ENCODE peak calls at places on chromosomes 6 and 20, in seven cellular contexts. S, N, H, Z, P, G and R are unnamed samples.

GRCh38 chr6:3438190-3439167 is 18.4 kb downstream of the SLC22A23 start:
- DNase-seq in H (peak), Z (no peak), N (no peak), G (peak), P (no peak), S (no peak), R (no peak)

GRCh38 chr6:20856681-20857288 is 322.5 kb downstream of the CDKAL1 start:
- DNase-seq in G (no peak), P (no peak), H (no peak), N (no peak), S (no peak), Z (no peak), R (no peak)

GRCh38 chr6:55212147-55212546 is 37.8 kb downstream of the HCRTR2 start:
- DNase-seq in P (no peak), Z (no peak), S (no peak), N (no peak), H (no peak), G (no peak), R (no peak)

GRCh38 chr6:97958143-97958542 is 675.1 kb upstream of the MMS22L start:
- DNase-seq in G (no peak), Z (peak), N (no peak), H (no peak), P (no peak), S (no peak), R (no peak)

GRCh38 chr6:49341869-49342268 is 121.2 kb downstream of the MMUT start:
- DNase-seq in H (no peak), Z (no peak), S (no peak), P (no peak), G (no peak), N (no peak), R (no peak)

GRCh38 chr6:162238675-162239074 is 488.9 kb downstream of the PRKN start:
- DNase-seq in Z (no peak), S (no peak), G (no peak), P (no peak), N (no peak), H (no peak), R (no peak)

GRCh38 chr6:72564231-72564630 is 57.6 kb upstream of the KCNQ5 start:
- DNase-seq in H (no peak), N (no peak), Z (no peak), G (no peak), S (no peak), P (no peak), R (no peak)

GRCh38 chr6:80932364-80932763 is 820.1 kb downstream of the TENT5A start:
- DNase-seq in G (peak), Z (no peak), N (no peak), H (no peak), S (no peak), P (no peak), R (no peak)

GRCh38 chr6:6834356-6835342 is 246.1 kb downstream of the LY86 start:
- DNase-seq in Z (no peak), H (no peak), S (no peak), N (no peak), G (peak), P (no peak), R (no peak)

GRCh38 chr6:52009736-52010135 is 77.7 kb downstream of the PKHD1 start:
- DNase-seq in N (no peak), G (no peak), S (no peak), Z (no peak), H (no peak), P (no peak), R (no peak)

GRCh38 chr6:166514196-166514595 is 72.3 kb downstream of the RAMACL start:
- DNase-seq in Z (no peak), S (no peak), H (no peak), N (no peak), P (no peak), G (no peak), R (no peak)

GRCh38 chr6:90350689-90351554 is 54.3 kb upstream of the BACH2 start:
- DNase-seq in S (no peak), G (no peak), P (no peak), Z (no peak), N (no peak), H (no peak), R (no peak)

GRCh38 chr6:138001750-138002349 is 105.4 kb downstream of the PERP start:
- DNase-seq in Z (no peak), G (peak), S (peak), H (peak), N (peak), P (peak), R (peak)

GRCh38 chr6:110550353-110550752 is 73.9 kb upstream of the SLC22A16 start:
- DNase-seq in S (no peak), N (no peak), Z (no peak), G (no peak), P (no peak), H (no peak), R (no peak)

GRCh38 chr6:158718431-158719126 is 68.7 kb downstream of the SYTL3 start:
- DNase-seq in S (no peak), P (no peak), N (no peak), G (no peak), Z (no peak), H (peak), R (no peak)

GRCh38 chr6:3775386-3775785 is 23.9 kb upstream of the PXDC1 start:
- DNase-seq in P (no peak), H (no peak), N (no peak), S (no peak), G (no peak), Z (no peak), R (no peak)

GRCh38 chr6:52286798-52287432 is 2.4 kb upstream of the MCM3 start:
- DNase-seq in N (peak), S (peak), Z (no peak), G (peak), H (peak), P (peak), R (peak)

GRCh38 chr6:16200231-16200941 is 38.0 kb upstream of the GMPR start:
- DNase-seq in Z (no peak), N (no peak), G (no peak), H (no peak), P (no peak), S (no peak), R (no peak)

GRCh38 chr6:156775717-156776116 is 1.5 kb upstream of the ARID1B start:
- DNase-seq in G (peak), N (no peak), S (no peak), H (no peak), P (no peak), Z (no peak), R (no peak)

GRCh38 chr20:571754-572331 is 28.3 kb upstream of the CSNK2A1 start:
- DNase-seq in P (no peak), G (peak), S (no peak), N (peak), H (peak), Z (peak), R (no peak)

GRCh38 chr20:25226433-25227316 is 21.2 kb upstream of the PYGB start:
- DNase-seq in N (no peak), Z (peak), P (no peak), H (no peak), S (no peak), G (no peak), R (no peak)

GRCh38 chr20:20343886-20344381 is 24.0 kb upstream of the INSM1 start:
- DNase-seq in N (no peak), Z (no peak), P (no peak), S (no peak), G (no peak), H (no peak), R (no peak)

GRCh38 chr20:51586005-51586440 is 43.5 kb upstream of the NFATC2 start:
- DNase-seq in S (no peak), G (peak), Z (no peak), H (no peak), P (no peak), N (no peak), R (no peak)

GRCh38 chr6:141133836-141134235 is 998.9 kb upstream of the GJE1 start:
- DNase-seq in N (no peak), H (no peak), P (no peak), S (no peak), Z (no peak), G (no peak), R (no peak)

GRCh38 chr20:63082308-63082938 is 75.7 kb upstream of the BHLHE23 start:
- DNase-seq in H (peak), P (peak), G (peak), S (peak), N (no peak), Z (peak), R (peak)

GRCh38 chr6:166006593-166007301 is 160.9 kb downstream of the TBXT start:
- DNase-seq in G (peak), N (no peak), P (no peak), S (no peak), H (no peak), Z (no peak), R (no peak)

GRCh38 chr20:17897566-17898307 is 70.9 kb downstream of the SNX5 start:
- DNase-seq in Z (no peak), N (no peak), H (peak), G (no peak), S (no peak), P (no peak), R (no peak)
- TF ChIP-seq CTCF in Z (no peak), N (no peak), H (no peak), G (no peak), S (no peak), P (no peak), R (no peak)

GRCh38 chr6:31737315-31738047 is 1.2 kb upstream of the CLIC1 start:
- DNase-seq in H (no peak), G (peak), N (no peak), S (no peak), Z (peak), P (no peak), R (no peak)

GRCh38 chr6:31736768-31737314 is 511 bp upstream of the CLIC1 start:
- DNase-seq in H (no peak), N (no peak), G (no peak), S (no peak), Z (peak), P (no peak), R (no peak)

GRCh38 chr6:31736026-31736767 is at the start of gene CLIC1:
- DNase-seq in Z (peak), H (peak), G (peak), S (peak), N (peak), P (peak), R (peak)

GRCh38 chr6:31739639-31740396 is at the start of gene MSH5:
- DNase-seq in P (peak), N (peak), Z (peak), G (peak), S (peak), H (peak), R (peak)

DNA sequence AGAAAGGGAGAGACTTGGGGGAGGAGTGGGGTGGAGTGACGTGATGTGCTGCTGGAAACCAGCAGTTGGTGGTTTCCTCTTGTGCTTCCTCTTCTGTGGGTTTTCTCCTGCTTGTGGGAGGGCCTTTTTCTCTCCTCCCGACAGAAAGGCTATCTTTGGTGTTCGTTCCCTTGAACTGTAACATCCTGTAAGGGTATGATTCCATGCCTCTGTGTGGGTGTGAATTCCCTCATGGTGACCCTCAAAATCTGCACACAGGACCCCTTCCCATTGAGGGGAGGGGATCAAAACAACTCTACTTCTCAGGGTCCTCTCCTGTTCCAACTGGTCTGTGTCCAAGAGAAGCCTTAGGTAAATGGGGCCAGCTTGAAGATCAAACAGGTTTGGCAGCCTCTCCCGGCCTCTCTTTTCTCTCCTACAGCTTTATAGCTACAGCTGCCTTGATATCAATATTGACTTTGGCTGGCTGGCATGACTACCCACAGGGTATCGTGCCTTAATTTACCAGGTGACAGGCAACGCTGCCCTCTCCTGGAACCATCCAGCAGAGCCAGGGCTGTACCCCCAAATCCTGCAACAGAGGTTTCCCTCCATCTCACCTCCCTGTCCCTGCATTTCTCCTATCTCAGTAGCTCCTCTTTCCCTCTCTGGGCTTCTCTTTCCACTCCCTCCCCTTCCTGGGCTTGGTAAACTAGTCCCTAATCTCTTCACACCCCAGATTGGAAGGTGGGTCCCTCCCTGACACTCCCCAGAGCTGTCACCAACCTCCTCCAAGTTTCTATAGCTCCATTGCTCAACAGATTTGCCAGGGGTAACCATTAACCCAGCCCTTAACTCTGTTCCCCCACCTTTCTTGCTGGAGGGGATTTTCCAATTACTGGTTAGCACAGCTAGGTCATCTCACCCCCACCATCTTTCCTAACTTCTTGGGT is 1.5 kb upstream of the MSH5 start:
- DNase-seq in Z (peak), P (peak), G (peak), N (no peak), H (no peak), S (peak), R (peak)
- TF ChIP-seq CTCF in Z (no peak), P (no peak), G (peak), N (no peak), H (no peak), S (peak), R (peak)

GRCh38 chr20:31454374-31454773 is 13.9 kb downstream of the DEFB123 start:
- DNase-seq in Z (no peak), S (no peak), G (no peak), N (no peak), P (no peak), H (no peak), R (no peak)
- TF ChIP-seq CTCF in Z (no peak), S (no peak), G (no peak), N (no peak), P (no peak), H (no peak), R (no peak)

DNA sequence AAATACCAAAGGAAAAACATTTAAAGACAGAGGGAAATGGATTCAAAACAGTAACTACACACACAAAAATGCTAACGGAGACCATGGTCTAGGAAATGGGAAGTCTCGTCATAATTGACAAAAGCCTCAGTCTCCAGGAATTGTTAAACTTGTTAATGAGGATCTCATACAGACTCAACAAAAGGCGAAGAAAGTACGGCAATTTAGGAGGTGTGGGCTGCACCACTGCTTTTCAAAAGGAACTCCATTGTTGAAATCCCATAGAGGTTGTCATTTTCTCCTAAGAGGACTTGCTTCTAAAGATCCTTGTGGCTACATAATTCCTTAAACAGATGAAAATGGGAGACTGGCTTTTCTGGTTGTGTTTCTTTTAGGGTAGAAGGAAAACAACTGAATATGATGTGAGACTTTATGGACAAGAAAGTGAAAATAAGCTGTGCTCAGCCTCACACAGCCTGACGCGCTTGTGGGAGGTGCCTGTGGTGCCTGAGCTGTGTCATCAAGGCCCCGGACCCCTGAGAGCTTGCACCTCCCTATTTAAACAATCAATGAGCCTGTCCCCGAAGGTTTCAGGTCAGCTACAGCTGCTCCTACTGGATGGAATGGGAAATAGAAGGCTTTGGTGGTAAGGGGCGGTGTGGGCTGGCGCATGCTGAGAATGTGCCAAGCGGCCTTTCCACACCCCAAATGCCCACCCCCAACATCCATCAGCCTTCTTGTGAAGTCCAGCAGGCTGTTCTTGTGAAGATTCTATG is 2.5 kb upstream of the CLDN20 start:
- DNase-seq in G (no peak), N (no peak), P (no peak), Z (no peak), S (no peak), H (no peak), R (no peak)
- TF ChIP-seq CTCF in G (no peak), N (no peak), P (no peak), Z (no peak), S (no peak), H (no peak), R (no peak)

DNA sequence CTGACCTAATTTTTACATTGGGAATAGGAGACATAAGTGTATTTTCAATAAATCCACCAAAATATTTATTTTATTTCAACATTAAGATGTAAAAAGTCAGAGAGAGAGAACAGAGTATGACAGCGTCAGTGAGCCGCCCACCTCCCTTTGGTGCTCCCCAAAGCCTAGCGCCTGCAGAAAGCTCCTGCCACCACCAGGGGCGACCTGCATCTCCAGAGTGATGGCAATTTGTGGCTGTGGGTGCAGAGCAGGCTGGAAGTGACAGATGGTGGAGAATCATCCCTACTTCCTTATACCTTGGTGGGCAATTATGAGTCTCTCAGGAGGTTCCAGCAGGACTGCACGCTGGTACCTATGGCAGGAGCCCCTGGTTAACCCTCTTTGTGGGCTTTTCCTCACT is 87.3 kb downstream of the PTPRT start:
- DNase-seq in G (no peak), Z (no peak), H (no peak), S (no peak), N (no peak), P (peak), R (no peak)
- TF ChIP-seq CTCF in G (no peak), Z (no peak), H (no peak), S (no peak), N (no peak), P (peak), R (no peak)

GRCh38 chr6:168616807-168617756 is 176.1 kb downstream of the SMOC2 start:
- DNase-seq in N (no peak), P (no peak), G (no peak), S (no peak), H (peak), Z (no peak), R (no peak)
- TF ChIP-seq CTCF in N (peak), P (no peak), G (no peak), S (no peak), H (no peak), Z (peak), R (no peak)

GRCh38 chr6:148528292-148528691 is 185.7 kb downstream of the SASH1 start:
- DNase-seq in Z (no peak), H (no peak), P (no peak), N (no peak), G (no peak), S (no peak), R (no peak)
- TF ChIP-seq CTCF in Z (no peak), H (no peak), P (no peak), N (peak), G (peak), S (no peak), R (no peak)